ENCODE peak calls at places on chromosome 17, in four cellular contexts. T is lower leg skin; K is CD8-positive, alpha-beta T cell; N is left lung. I is an unnamed sample.

GRCh38 chr17:66727634-66728570 is 107.0 kb upstream of the CACNG5 start:
- DNase-seq in T (no peak), K (no peak), N (peak; percentile 59), I (peak; percentile 79)

GRCh38 chr17:61335105-61335844 is 64.4 kb upstream of the TBX2 start:
- DNase-seq in T (no peak), K (no peak), N (no peak), I (no peak)

GRCh38 chr17:14302421-14303099 is 1.7 kb downstream of the HS3ST3B1 start:
- DNase-seq in T (peak; percentile 96), K (peak; percentile 78), N (peak; percentile 88), I (peak; percentile 78)

GRCh38 chr17:54694287-54694887 is 206.3 kb upstream of the TOM1L1 start:
- DNase-seq in T (no peak), K (no peak), N (no peak), I (no peak)

GRCh38 chr17:65332375-65332774 is 195.2 kb downstream of the RGS9 start:
- DNase-seq in T (no peak), K (no peak), N (no peak), I (no peak)

GRCh38 chr17:62597920-62598319 is 29.6 kb upstream of the MRC2 start:
- DNase-seq in T (no peak), K (no peak), N (no peak), I (no peak)

GRCh38 chr17:9202572-9202971 is 181.3 kb downstream of the NTN1 start:
- DNase-seq in T (no peak), K (no peak), N (no peak), I (no peak)

GRCh38 chr17:27751622-27752490 is 48.5 kb downstream of the NOS2 start:
- DNase-seq in T (peak; percentile 61), K (no peak), N (no peak), I (no peak)

GRCh38 chr17:2262146-2262587 is 41.4 kb downstream of the SMG6 start:
- DNase-seq in T (no peak), K (no peak), N (no peak), I (no peak)

GRCh38 chr17:60506312-60506711 is 19.7 kb downstream of the APPBP2 start:
- DNase-seq in T (no peak), K (no peak), N (no peak), I (no peak)

GRCh38 chr17:59702304-59702703 is 4.9 kb downstream of the PTRH2 start:
- DNase-seq in T (no peak), K (no peak), N (no peak), I (no peak)

GRCh38 chr17:60170835-60171752 is 21.3 kb downstream of the CA4 start:
- DNase-seq in T (peak; percentile 63), K (no peak), N (no peak), I (no peak)

GRCh38 chr17:42323268-42323773 is 35.0 kb downstream of the STAT5A start:
- DNase-seq in T (no peak), K (no peak), N (no peak), I (no peak)

GRCh38 chr17:3535253-3535995 is 22.2 kb downstream of the TRPV3 start:
- DNase-seq in T (peak; percentile 90), K (peak; percentile 58), N (peak; percentile 44), I (peak; percentile 87)

GRCh38 chr17:2690165-2691068 is 21.1 kb downstream of the CLUH start:
- DNase-seq in T (peak; percentile 82), K (no peak), N (no peak), I (no peak)

GRCh38 chr17:40714473-40714872 is 10.9 kb upstream of the KRT24 start:
- DNase-seq in T (no peak), K (no peak), N (no peak), I (peak; percentile 4)

GRCh38 chr17:60391419-60392041 is 403 bp downstream of the USP32 start:
- DNase-seq in T (no peak), K (no peak), N (no peak), I (no peak)

GRCh38 chr17:42653179-42654124 is 5.6 kb upstream of the TUBG2 start:
- DNase-seq in T (peak; percentile 88), K (no peak), N (peak; percentile 60), I (no peak)

GRCh38 chr17:34201225-34201624 is 53.9 kb upstream of the CCL2 start:
- DNase-seq in T (no peak), K (no peak), N (no peak), I (peak; percentile 18)

GRCh38 chr17:41976142-41976768 is 9.7 kb downstream of the CNP start:
- DNase-seq in T (no peak), K (no peak), N (no peak), I (peak; percentile 61)

GRCh38 chr17:47949197-47949759 is 7.9 kb downstream of the PNPO start:
- DNase-seq in T (peak; percentile 97), K (peak; percentile 72), N (peak; percentile 93), I (peak; percentile 91)

GRCh38 chr17:58254803-58255202 is 16.4 kb downstream of the LPO start:
- DNase-seq in T (peak; percentile 73), K (no peak), N (no peak), I (no peak)
- TF ChIP-seq CTCF in T (no peak), K (no peak), N (no peak), I (no peak)

DNA sequence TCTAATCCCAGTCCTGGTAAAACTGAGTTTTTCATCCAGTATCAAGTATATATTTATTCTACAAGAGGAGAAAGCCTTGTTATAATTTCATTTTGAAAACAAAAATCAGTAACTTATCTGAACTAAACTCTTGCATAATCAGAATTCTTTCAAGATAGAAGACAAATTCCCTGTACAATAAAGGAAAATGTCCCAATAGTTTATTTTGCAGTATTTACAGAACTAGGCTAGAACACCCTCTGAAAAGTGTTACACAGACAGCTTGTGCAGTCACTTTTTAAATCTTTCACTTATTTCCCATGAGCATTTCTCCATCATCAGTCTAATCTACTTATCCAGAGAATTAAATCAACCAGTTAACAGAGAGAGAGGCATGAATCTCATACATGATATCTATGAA is 48.5 kb downstream of the SPOP start:
- DNase-seq in T (no peak), K (no peak), N (no peak), I (no peak)
- H3K4me3 ChIP-seq in T (no peak overlapping the region), K (no peak overlapping the region), N (no peak overlapping the region), I (no peak overlapping the region)

GRCh38 chr17:76452102-76452645 is 778 bp downstream of the UBE2O start:
- DNase-seq in T (no peak), K (no peak), N (peak; percentile 49), I (no peak)

GRCh38 chr17:76449126-76449525 is 3.8 kb downstream of the UBE2O start:
- DNase-seq in T (no peak), K (no peak), N (no peak), I (no peak)

GRCh38 chr17:76451480-76451879 is 1.5 kb downstream of the UBE2O start:
- DNase-seq in T (no peak), K (no peak), N (no peak), I (no peak)

GRCh38 chr17:76453431-76453743 is 435 bp upstream of the UBE2O start:
- DNase-seq in T (no peak), K (no peak), N (no peak), I (no peak)

DNA sequence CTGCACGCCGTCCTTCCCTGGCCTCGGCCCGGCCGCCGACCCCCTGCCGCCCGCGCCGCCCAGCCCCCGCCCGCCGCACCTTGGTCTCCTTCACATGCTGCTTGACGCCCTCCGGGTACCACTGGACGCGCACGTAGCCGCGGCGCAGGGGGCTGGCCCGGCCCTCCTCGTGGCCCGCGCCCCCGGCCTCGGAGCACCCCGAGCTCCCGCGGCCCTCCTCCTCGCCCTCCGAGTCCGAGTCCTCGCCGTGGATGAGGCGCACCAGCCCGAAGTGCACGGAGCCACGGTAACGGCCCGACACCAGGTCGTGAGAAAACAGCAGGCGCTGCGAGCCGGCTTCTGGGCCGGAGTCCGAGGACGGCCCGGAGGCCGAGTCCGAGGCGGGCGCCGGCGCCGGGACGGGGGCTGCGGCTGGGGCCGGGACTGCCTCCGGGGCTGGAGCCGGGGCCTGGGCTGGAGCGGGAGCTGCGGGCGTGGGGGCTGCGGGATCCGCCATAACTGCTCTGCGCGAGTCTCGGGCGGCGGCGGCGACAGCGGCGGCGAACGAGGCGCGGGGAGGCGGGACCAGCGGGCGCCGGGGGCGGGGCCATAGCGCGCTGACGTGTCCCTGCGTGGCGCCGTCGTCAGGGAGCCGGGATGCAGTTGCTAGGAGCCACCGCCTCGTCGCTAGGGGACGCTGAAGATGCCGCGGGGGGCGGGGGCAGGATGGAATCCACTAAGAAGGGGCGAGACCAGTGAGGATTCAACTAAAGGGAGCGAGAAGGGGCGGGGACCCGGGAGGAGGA is at the start of gene UBE2O:
- DNase-seq in T (peak; percentile 96), K (peak; percentile 94), N (peak; percentile 88), I (peak; percentile 92)
- TF ChIP-seq CTCF in T (peak; percentile 12), K (peak; percentile 39), N (peak; percentile 29), I (peak; percentile 63)

DNA sequence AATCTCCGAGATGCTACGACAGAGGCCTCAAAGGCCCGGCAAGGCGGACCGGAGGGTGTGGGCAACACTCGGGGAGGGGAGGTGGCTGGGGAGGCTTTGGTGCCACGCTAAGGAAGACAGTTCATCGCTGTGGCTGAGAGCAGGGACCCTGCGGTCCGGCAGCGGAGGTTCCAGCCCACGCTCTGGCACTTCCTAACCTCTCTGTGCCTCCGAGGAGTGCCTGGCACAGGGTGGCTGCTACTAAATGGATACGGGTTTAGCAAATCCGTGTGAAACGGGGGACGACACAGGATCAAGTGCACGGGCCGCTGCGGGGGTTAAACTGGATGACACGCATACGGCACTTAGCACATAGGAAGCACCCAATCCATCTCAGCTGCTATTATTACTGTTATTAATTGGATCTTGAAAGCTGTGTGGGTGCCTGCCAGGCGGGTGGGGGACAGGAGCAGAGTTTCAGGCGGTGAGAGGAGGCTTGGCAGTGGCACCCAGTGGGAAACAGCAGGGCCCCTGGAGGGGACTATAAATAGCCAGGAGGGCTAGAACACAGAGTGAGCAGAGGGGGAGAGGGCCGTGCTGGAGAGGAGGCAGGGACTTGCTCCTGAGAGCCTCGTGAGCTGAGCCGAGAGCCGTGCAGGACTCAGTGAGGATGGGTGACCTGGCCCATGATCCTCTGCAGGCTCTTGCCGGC is 45.0 kb downstream of the ABR start:
- DNase-seq in T (no peak), K (no peak), N (no peak), I (no peak)
- H3K4me3 ChIP-seq in T (no peak overlapping the region), K (no peak overlapping the region), N (no peak overlapping the region), I (no peak overlapping the region)

DNA sequence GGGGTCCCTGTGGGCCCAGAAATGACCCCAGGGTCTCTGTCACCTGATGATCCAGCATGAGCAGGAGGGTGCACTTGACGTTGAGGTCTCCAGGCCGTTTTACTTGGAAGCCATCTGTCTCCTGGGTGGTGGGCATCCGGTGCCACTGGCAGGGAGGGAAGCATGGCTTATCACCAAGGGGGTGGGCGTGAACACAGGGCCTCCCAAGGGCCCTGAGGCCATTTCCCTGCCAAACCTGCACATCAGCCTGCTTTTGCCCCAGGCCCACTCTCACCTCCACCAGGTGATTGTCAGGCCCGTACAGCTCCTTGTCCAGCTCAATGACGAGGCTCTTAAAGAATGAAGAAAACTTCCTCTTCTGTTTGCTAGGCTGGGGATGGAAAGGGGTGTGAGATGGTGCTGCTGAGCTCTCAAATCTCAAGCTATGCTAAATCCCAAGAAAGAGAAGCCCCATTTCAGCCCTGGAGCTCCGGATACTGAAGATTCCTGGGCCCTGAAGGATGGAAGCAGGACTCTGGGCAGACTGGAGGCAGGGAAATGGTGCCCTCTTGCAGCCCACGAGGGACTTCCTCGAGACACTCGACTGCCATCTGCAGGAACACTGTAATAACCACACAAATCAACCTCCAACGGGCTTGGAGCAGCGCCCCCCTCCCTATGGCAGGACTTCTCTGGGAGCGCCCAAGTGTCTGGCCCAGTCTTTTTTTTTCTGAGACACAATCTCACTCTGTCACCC is 7.1 kb upstream of the FTSJ3 start:
- DNase-seq in T (no peak), K (peak; percentile 54), N (peak; percentile 48), I (peak; percentile 87)
- TF ChIP-seq CTCF in T (no peak), K (peak; percentile 40), N (peak; percentile 45), I (peak; percentile 75)

I was measured in GM12865.